ENCODE peak calls at places on chromosomes 11 and 22, in six cellular contexts. C is aorta, F is IMR-90, J is spleen, E is tibial nerve, X is SJSA1. A is an unnamed sample.
A peak's percentile ranks its signal among the peaks of the same experiment; 100 is the strongest.

GRCh38 chr11:115256326-115257197 is 247.7 kb downstream of the CADM1 start:
- DNase-seq in C (no peak), F (no peak), J (peak; percentile 72), E (no peak), X (no peak), A (no peak)

GRCh38 chr11:69297926-69298777 is 4.2 kb downstream of the MYEOV start:
- DNase-seq in C (peak; percentile 94), F (peak; percentile 82), J (peak; percentile 93), E (peak; percentile 54), X (peak; percentile 98), A (peak; percentile 56)

GRCh38 chr22:32269316-32269715 is 14.2 kb upstream of the SLC5A4 start:
- DNase-seq in C (no peak), F (no peak), J (no peak), E (no peak), X (no peak), A (no peak)

GRCh38 chr11:102603091-102603490 is 22.0 kb downstream of the MMP20 start:
- DNase-seq in C (no peak), F (peak; percentile 73), J (no peak), E (no peak), X (peak; percentile 80), A (no peak)

GRCh38 chr11:111913997-111914396 is 1.5 kb downstream of the HSPB2 start:
- DNase-seq in C (peak; percentile 84), F (peak; percentile 76), J (no peak), E (peak; percentile 64), X (peak; percentile 66), A (no peak)

GRCh38 chr11:85875505-85875904 is 20.3 kb downstream of the CCDC83 start:
- DNase-seq in C (no peak), F (peak; percentile 83), J (no peak), E (no peak), X (no peak), A (no peak)

GRCh38 chr22:29485448-29485847 is 5.4 kb downstream of the NEFH start:
- DNase-seq in C (no peak), F (no peak), J (no peak), E (no peak), X (no peak), A (no peak)

GRCh38 chr11:3225159-3225758 is 6.6 kb upstream of the MRGPRG start:
- DNase-seq in C (peak; percentile 34), F (no peak), J (peak; percentile 70), E (no peak), X (no peak), A (no peak)

GRCh38 chr11:106733518-106734162 is 284.6 kb downstream of the GUCY1A2 start:
- DNase-seq in C (no peak), F (no peak), J (no peak), E (no peak), X (no peak), A (no peak)

GRCh38 chr11:2929511-2929879 is 275 bp upstream of the PHLDA2 start:
- DNase-seq in C (peak; percentile 84), F (peak; percentile 72), J (peak; percentile 84), E (no peak), X (no peak), A (no peak)

GRCh38 chr11:65777821-65778361 is 2.9 kb downstream of the AP5B1 start:
- DNase-seq in C (no peak), F (no peak), J (peak; percentile 78), E (no peak), X (no peak), A (no peak)

GRCh38 chr22:19631899-19632670 is 82.2 kb upstream of the SEPTIN5 start:
- DNase-seq in C (no peak), F (peak; percentile 27), J (no peak), E (no peak), X (peak; percentile 32), A (no peak)

GRCh38 chr11:80758787-80759186 is 1318.0 kb upstream of the TENM4 start:
- DNase-seq in C (no peak), F (no peak), J (no peak), E (no peak), X (no peak), A (no peak)

GRCh38 chr11:47099213-47099917 is 77.3 kb downstream of the ARFGAP2 start:
- DNase-seq in C (no peak), F (peak; percentile 47), J (no peak), E (no peak), X (no peak), A (no peak)

GRCh38 chr22:33861216-33861875 is 58.9 kb downstream of the LARGE1 start:
- DNase-seq in C (no peak), F (no peak), J (no peak), E (no peak), X (no peak), A (no peak)
- H3K27ac ChIP-seq in C (no peak overlapping the region), F (no peak overlapping the region), J (no peak overlapping the region), E (no peak overlapping the region), X (no peak overlapping the region), A (no peak overlapping the region)

DNA sequence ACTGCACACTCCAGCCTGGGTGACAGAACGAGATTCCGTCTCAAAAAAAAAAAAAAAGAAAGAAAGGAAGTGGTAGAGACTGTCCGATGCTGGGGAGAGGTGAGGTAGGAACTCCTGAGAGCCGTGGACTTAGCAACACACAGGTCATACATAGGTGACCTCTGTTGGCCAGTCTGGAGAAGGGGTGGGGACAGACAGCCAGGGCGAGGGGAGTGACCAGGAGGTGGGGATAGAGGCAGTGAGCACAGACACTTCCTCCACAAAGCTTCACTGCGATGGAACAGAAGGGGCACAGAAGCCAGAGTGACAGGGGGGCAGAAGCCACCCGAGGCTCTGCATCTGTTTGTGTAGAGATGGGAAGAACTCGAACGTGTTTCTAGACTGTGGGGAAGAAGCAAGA is 47.1 kb downstream of the MYH9 start:
- DNase-seq in C (no peak), F (no peak), J (no peak), E (no peak), X (no peak), A (no peak)
- H3K36me3 ChIP-seq in C (peaks cover 12% of the 10 kb centered on the region), F (peaks cover 80% of the 10 kb centered on the region), J (peaks cover 68% of the 10 kb centered on the region), E (no peaks in the 10 kb centered on the region), X (peaks cover 100% of the 10 kb centered on the region), A (peaks cover 79% of the 10 kb centered on the region)

GRCh38 chr11:118007040-118007439 is 20.8 kb downstream of the IL10RA start:
- DNase-seq in C (no peak), F (no peak), J (no peak), E (no peak), X (no peak), A (peak; percentile 30)
- H3K4me1 ChIP-seq in C (no peaks in the 10 kb centered on the region), F (no peaks in the 10 kb centered on the region), J (peaks cover 62% of the 10 kb centered on the region), E (no peaks in the 10 kb centered on the region), X (no peaks in the 10 kb centered on the region), A (peaks cover 100% of the 10 kb centered on the region)

DNA sequence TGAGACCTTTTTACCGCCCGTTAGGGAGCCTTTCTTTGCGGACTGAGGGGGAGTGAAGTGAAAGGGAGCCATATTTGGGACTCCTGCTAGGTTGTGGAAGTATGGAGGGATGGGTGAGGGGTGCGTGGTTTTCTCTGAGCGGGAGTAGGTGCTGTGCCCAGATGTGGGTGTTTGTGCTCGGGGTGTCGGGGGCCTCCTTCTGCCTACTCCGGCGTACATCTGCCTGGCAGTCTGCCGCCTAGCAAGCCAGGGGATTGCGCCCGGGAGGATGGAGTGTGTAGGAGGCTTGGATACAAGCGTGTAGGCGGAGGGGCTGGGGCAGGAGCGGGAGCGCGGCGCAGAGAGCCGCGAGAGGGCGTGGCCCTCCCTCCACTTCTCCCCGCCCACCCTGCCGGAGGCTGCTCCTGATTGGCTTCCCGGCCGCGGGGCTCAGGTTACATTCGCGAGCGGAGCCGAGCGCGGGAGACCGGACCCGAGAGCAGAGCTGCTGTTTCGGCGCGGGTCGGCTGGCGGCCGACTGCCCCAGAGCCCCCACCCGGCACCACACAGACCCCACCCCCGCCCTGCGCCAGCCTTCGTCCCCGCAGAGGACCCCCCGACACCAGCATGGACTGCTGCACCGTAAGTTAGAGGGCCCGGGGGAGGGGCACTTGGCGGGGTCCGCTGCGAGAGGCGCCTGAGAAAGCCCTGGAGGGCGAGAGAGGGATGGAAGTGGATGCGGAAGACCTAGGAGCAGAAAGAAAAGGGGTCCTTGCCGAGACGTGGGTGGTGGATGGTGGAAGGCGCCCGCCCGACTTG is at the start of gene NRGN:
- DNase-seq in C (peak; percentile 96), F (peak; percentile 82), J (peak; percentile 96), E (peak; percentile 80), X (peak; percentile 57), A (peak; percentile 81)
- H3K27ac ChIP-seq in C (no peak within 1 kb of the TSS), F (no peak within 1 kb of the TSS), J (no peak within 1 kb of the TSS), E (no peak within 1 kb of the TSS), X (no peak within 1 kb of the TSS), A (no peak within 1 kb of the TSS)

DNA sequence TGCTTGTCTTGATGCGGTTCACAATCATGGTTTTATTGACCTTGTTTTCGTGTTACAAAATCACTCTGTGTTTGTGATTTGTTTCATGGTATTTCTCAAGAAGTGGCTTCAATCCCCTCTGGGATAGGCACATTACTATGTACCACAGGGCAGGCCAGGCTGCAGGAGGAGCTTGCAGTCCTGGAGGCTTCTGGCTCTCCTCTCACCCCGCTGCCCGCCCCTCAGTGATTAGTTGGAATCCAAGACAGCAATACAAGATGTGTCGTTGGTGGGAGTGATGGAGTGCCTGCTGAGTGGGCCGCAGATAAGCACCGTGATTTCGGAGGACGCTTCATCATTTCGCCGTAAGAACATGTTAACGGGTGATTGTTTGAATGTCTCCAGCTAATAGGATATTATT is 384.4 kb downstream of the MIAT start:
- DNase-seq in C (no peak), F (no peak), J (no peak), E (no peak), X (no peak), A (no peak)
- H3K36me3 ChIP-seq in C (no peaks in the 10 kb centered on the region), F (no peaks in the 10 kb centered on the region), J (no peaks in the 10 kb centered on the region), E (no peaks in the 10 kb centered on the region), X (no peaks in the 10 kb centered on the region), A (no peaks in the 10 kb centered on the region)

DNA sequence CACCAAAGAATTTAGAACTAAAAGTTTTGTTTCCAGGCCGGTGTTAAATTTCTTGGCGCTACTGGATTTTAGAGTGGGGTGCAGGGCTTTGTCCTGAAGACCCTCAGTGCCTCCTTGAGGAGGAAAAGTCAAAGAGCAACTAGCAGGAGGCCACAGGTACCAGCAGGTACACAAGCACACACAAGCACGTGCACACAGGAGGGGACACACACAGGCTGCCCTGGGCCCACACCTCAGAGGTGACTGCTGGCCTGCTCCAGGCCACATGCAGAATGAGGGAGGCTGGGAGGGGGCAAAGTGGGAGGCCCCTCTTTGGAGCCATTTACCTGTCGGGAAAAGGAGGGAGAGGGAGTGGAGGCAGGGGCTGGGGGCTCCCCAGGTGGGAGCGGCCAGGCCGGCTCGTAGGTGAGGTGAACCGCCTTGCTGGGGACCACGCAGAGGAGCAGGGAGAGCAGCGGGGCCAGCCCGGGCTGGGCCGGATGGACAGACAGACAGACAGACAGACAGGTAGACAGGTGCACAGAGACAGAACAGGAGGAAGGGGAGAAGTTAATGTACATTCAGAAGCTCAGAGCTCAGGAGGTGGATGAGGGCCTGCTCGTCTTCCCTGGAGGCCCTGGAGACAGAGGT is 12.2 kb downstream of the RAB3IL1 start:
- DNase-seq in C (no peak), F (no peak), J (no peak), E (no peak), X (no peak), A (no peak)
- H3K4me1 ChIP-seq in C (no peaks in the 10 kb centered on the region), F (no peaks in the 10 kb centered on the region), J (no peaks in the 10 kb centered on the region), E (no peaks in the 10 kb centered on the region), X (no peaks in the 10 kb centered on the region), A (no peaks in the 10 kb centered on the region)

GRCh38 chr11:61328351-61328750 is 4.6 kb downstream of the DDB1 start:
- DNase-seq in C (no peak), F (no peak), J (no peak), E (no peak), X (no peak), A (no peak)
- H3K27ac ChIP-seq in C (no peak overlapping the region), F (no peak overlapping the region), J (no peak overlapping the region), E (no peak overlapping the region), X (no peak overlapping the region), A (no peak overlapping the region)